ENCODE peak calls at places on chromosomes 11 and 22, in five cellular contexts. S is H54, K is Peyer's patch, J is heart left ventricle, N is breast epithelium. H is an unnamed sample.

GRCh38 chr11:112666253-112666652 is 295.0 kb upstream of the NCAM1 start:
- DNase-seq in S (no peak), K (no peak), J (no peak), N (no peak), H (no peak)

GRCh38 chr22:40542821-40543540 is 93.5 kb downstream of the MRTFA start:
- DNase-seq in S (no peak), K (no peak), J (no peak), N (no peak), H (no peak)

GRCh38 chr11:87173185-87174039 is 135.7 kb downstream of the TMEM135 start:
- DNase-seq in S (peak), K (no peak), J (no peak), N (no peak), H (no peak)

GRCh38 chr22:16783930-16784354 is 41.3 kb downstream of the XKR3 start:
- DNase-seq in S (no peak), K (no peak), J (no peak), N (no peak), H (no peak)

GRCh38 chr11:87359401-87359800 is 321.7 kb downstream of the TMEM135 start:
- DNase-seq in S (no peak), K (peak), J (no peak), N (no peak), H (peak)

GRCh38 chr11:14273885-14274284 is 85.1 kb downstream of the RRAS2 start:
- DNase-seq in S (no peak), K (no peak), J (no peak), N (no peak), H (no peak)

GRCh38 chr22:36149464-36149863 is 11.1 kb downstream of the APOL3 start:
- DNase-seq in S (no peak), K (no peak), J (no peak), N (no peak), H (no peak)

GRCh38 chr11:133157180-133157579 is 375.1 kb downstream of the OPCML start:
- DNase-seq in S (no peak), K (no peak), J (no peak), N (no peak), H (no peak)

GRCh38 chr11:66728760-66729385 is at the start of gene SPTBN2:
- DNase-seq in S (no peak), K (no peak), J (no peak), N (no peak), H (no peak)

GRCh38 chr11:45161252-45162063 is 15.0 kb downstream of the PRDM11 start:
- DNase-seq in S (no peak), K (peak), J (no peak), N (no peak), H (no peak)

GRCh38 chr11:132734217-132734616 is 798.1 kb downstream of the OPCML start:
- DNase-seq in S (no peak), K (no peak), J (no peak), N (no peak), H (no peak)

GRCh38 chr11:73576226-73576625 is 21.7 kb downstream of the FAM168A start:
- DNase-seq in S (no peak), K (no peak), J (no peak), N (no peak), H (no peak)

GRCh38 chr22:45880091-45880651 is 96.8 kb downstream of the WNT7B start:
- DNase-seq in S (no peak), K (no peak), J (peak), N (no peak), H (no peak)

GRCh38 chr11:69588270-69588669 is 52.7 kb upstream of the CCND1 start:
- DNase-seq in S (peak), K (no peak), J (no peak), N (no peak), H (no peak)

GRCh38 chr11:44857490-44857889 is 93.2 kb downstream of the TP53I11 start:
- DNase-seq in S (no peak), K (no peak), J (no peak), N (no peak), H (no peak)

GRCh38 chr11:101429708-101430107 is 154.1 kb downstream of the TRPC6 start:
- DNase-seq in S (no peak), K (no peak), J (no peak), N (no peak), H (no peak)

GRCh38 chr11:101430236-101430635 is 153.6 kb downstream of the TRPC6 start:
- DNase-seq in S (no peak), K (no peak), J (no peak), N (no peak), H (no peak)

GRCh38 chr11:101434241-101434640 is 149.6 kb downstream of the TRPC6 start:
- DNase-seq in S (no peak), K (no peak), J (no peak), N (no peak), H (no peak)

GRCh38 chr11:101428918-101429317 is 154.9 kb downstream of the TRPC6 start:
- DNase-seq in S (no peak), K (no peak), J (no peak), N (no peak), H (no peak)
- TF ChIP-seq POLR2A in S (no peak), K (no peak), J (no peak), N (no peak), H (no peak)

GRCh38 chr22:38291201-38291777 is 18.5 kb upstream of the TMEM184B start:
- DNase-seq in S (no peak), K (no peak), J (no peak), N (no peak), H (no peak)
- TF ChIP-seq POLR2A in S (no peak), K (no peak), J (no peak), N (no peak), H (no peak)

GRCh38 chr11:111370270-111370901 is 8.7 kb downstream of the POU2AF1 start:
- DNase-seq in S (no peak), K (no peak), J (no peak), N (no peak), H (no peak)

GRCh38 chr11:111365722-111366559 is 13.1 kb downstream of the POU2AF1 start:
- DNase-seq in S (no peak), K (no peak), J (no peak), N (no peak), H (no peak)

GRCh38 chr11:111366560-111367410 is 12.3 kb downstream of the POU2AF1 start:
- DNase-seq in S (no peak), K (no peak), J (no peak), N (no peak), H (no peak)

GRCh38 chr11:111367411-111368284 is 11.4 kb downstream of the POU2AF1 start:
- DNase-seq in S (no peak), K (no peak), J (no peak), N (no peak), H (no peak)

GRCh38 chr11:111368285-111368560 is 10.9 kb downstream of the POU2AF1 start:
- DNase-seq in S (no peak), K (no peak), J (no peak), N (no peak), H (no peak)
- TF ChIP-seq POLR2A in S (no peak), K (no peak), J (no peak), N (no peak), H (no peak)

GRCh38 chr11:114085965-114086364 is 26.5 kb downstream of the ZBTB16 start:
- DNase-seq in S (no peak), K (no peak), J (no peak), N (no peak), H (no peak)
- TF ChIP-seq POLR2A in S (no peak), K (no peak), J (no peak), N (no peak), H (no peak)

GRCh38 chr11:64225608-64226506 is at the start of the genes NUDT22 and TRPT1:
- DNase-seq in S (peak), K (peak), J (peak), N (peak), H (no peak)
- TF ChIP-seq POLR2A in S (peak), K (peak), J (peak), N (peak), H (peak)

DNA sequence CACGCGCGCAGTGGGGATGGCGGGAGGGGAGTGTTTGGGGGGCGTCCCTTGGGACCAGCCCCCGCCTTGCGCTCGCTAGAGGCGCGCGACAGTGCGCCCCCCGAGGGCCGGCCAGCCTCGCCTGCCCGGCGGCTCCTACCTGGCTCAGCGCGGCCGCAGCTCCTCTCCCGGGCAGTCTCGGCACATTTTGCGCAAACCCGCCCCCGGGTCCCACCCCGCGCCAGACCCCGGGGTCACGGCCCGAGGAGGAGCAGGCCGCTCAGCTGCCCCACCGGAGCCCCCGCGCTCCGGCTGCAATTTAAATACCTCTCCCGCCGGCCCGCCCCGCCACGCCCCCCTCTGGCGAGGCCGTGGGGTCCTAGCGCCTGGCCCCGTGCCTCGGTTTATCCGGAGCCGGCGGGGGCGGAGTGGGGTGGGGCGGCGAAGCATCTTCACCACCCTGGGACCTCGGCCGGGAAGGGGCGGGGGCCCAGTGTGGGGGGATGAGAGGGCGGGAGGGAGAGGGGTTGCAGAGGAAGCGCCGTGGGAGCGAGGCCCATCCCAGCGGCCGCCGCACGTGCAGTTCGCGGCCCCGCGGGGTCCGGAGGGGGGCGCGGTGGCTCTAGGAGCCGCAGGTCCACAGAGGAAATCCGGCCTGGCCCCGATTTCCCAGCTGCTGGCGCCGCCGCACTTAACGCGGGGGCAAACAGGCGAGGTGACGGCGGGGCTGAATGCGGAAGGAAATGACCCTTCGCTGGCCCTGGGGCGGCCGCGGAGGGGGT is at the start of gene LRRC32:
- DNase-seq in S (no peak), K (peak), J (peak), N (no peak), H (no peak)
- TF ChIP-seq POLR2A in S (no peak), K (no peak), J (peak), N (no peak), H (no peak)

GRCh38 chr11:68016904-68017817 is 7.0 kb downstream of the ALDH3B1 start:
- DNase-seq in S (no peak), K (no peak), J (no peak), N (no peak), H (no peak)
- TF ChIP-seq POLR2A in S (no peak), K (no peak), J (no peak), N (no peak), H (no peak)

DNA sequence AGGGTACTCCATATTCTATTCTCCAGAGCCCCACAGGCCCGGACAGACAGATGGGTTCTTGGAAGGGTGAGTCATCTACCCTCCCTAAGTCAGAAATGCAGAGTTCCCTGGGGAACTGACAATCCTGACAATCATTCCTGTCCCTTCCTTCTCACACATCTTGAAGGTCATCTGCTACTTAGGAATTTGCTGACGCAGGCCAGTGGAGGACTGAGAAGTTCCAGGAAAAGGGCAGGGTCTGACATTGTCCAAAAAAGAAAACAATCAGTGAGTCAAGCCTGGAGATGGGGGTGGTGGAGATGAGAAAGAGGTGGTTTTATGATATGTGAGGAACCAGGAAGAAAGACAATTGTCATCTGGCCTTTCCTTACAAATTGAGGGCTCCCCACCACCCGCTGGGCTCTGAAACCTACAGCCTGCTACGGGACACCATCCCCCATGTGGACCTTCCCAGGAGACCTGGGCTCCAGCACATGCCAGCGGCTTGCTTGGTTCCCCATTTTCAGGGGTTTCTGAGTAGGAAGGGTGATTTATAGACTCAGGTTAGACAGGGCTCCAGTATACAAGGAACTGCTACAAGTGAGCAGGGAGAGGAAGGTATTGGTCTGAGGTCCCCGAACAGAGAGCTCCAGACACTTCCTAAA is 12.9 kb downstream of the CD59 start:
- DNase-seq in S (no peak), K (no peak), J (peak), N (no peak), H (no peak)
- TF ChIP-seq POLR2A in S (no peak), K (no peak), J (no peak), N (no peak), H (no peak)

DNA sequence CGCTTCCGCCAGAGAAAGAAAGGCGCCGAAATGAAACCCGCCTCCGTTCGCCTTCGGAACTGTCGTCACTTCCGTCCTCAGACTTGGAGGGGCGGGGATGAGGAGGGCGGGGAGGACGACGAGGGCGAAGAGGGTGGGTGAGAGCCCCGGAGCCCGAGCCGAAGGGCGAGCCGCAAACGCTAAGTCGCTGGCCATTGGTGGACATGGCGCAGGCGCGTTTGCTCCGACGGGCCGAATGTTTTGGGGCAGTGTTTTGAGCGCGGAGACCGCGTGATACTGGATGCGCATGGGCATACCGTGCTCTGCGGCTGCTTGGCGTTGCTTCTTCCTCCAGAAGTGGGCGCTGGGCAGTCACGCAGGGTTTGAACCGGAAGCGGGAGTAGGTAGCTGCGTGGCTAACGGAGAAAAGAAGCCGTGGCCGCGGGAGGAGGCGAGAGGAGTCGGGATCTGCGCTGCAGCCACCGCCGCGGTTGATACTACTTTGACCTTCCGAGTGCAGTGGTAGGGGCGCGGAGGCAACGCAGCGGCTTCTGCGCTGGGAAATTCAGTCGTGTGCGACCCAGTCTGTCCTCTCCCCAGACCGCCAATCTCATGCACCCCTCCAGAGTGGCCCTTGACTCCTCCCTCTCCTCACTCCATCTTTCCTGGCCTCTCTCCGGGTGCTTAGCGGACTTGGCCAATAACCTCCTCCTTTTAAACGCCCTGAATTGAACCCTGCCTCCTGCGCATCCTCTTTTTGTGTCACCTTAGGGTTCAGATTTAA is at the start of gene ATM:
- DNase-seq in S (peak), K (peak), J (peak), N (peak), H (peak)
- TF ChIP-seq POLR2A in S (peak), K (no peak), J (peak), N (peak), H (peak)

H was measured in vagina.